ENCODE peak calls at places on chromosomes 6 and 20, in five cellular contexts. One of them, this sample, is unnamed.

GRCh38 chr6:35086636-35087360 is 54.3 kb downstream of the TCP11 start:
- DNase-seq in left ventricle myocardium inferior: no peak
- DNase-seq in body of pancreas: no peak
- DNase-seq in endothelial cell: no peak
- DNase-seq in kidney epithelial cell: no peak
- DNase-seq in this sample: no peak

GRCh38 chr6:80728830-80729229 is 622.4 kb downstream of the BCKDHB start:
- DNase-seq in left ventricle myocardium inferior: no peak
- DNase-seq in body of pancreas: no peak
- DNase-seq in endothelial cell: no peak
- DNase-seq in kidney epithelial cell: no peak
- DNase-seq in this sample: no peak

GRCh38 chr6:28980797-28981390 is 24.2 kb downstream of the ZNF311 start:
- DNase-seq in left ventricle myocardium inferior: peak
- DNase-seq in body of pancreas: peak
- DNase-seq in endothelial cell: peak
- DNase-seq in kidney epithelial cell: no peak
- DNase-seq in this sample: peak

GRCh38 chr20:380763-381580 is 412 bp downstream of the TRIB3 start:
- DNase-seq in left ventricle myocardium inferior: peak
- DNase-seq in body of pancreas: peak
- DNase-seq in endothelial cell: peak
- DNase-seq in kidney epithelial cell: no peak
- DNase-seq in this sample: peak

GRCh38 chr6:107820571-107821261 is 3.4 kb downstream of the SCML4 start:
- DNase-seq in left ventricle myocardium inferior: no peak
- DNase-seq in body of pancreas: no peak
- DNase-seq in endothelial cell: no peak
- DNase-seq in kidney epithelial cell: peak
- DNase-seq in this sample: no peak

GRCh38 chr6:13664703-13665352 is 46.8 kb downstream of the RANBP9 start:
- DNase-seq in left ventricle myocardium inferior: no peak
- DNase-seq in body of pancreas: no peak
- DNase-seq in endothelial cell: no peak
- DNase-seq in kidney epithelial cell: no peak
- DNase-seq in this sample: no peak

GRCh38 chr20:63177134-63177784 is 38.7 kb downstream of the YTHDF1 start:
- DNase-seq in left ventricle myocardium inferior: no peak
- DNase-seq in body of pancreas: no peak
- DNase-seq in endothelial cell: no peak
- DNase-seq in kidney epithelial cell: no peak
- DNase-seq in this sample: no peak

GRCh38 chr6:26520088-26520839 is 17.9 kb upstream of the HMGN4 start:
- DNase-seq in left ventricle myocardium inferior: no peak
- DNase-seq in body of pancreas: no peak
- DNase-seq in endothelial cell: no peak
- DNase-seq in kidney epithelial cell: no peak
- DNase-seq in this sample: peak

GRCh38 chr6:42099340-42100028 is 42.9 kb downstream of the C6orf132 start:
- DNase-seq in left ventricle myocardium inferior: no peak
- DNase-seq in body of pancreas: peak
- DNase-seq in endothelial cell: no peak
- DNase-seq in kidney epithelial cell: peak
- DNase-seq in this sample: no peak

GRCh38 chr20:50862546-50862945 is 67.7 kb downstream of the BCAS4 start:
- DNase-seq in left ventricle myocardium inferior: no peak
- DNase-seq in body of pancreas: no peak
- DNase-seq in endothelial cell: no peak
- DNase-seq in kidney epithelial cell: no peak
- DNase-seq in this sample: no peak

GRCh38 chr6:70663881-70664466 is 3.7 kb upstream of the SMAP1 start:
- DNase-seq in left ventricle myocardium inferior: no peak
- DNase-seq in body of pancreas: peak
- DNase-seq in endothelial cell: no peak
- DNase-seq in kidney epithelial cell: no peak
- DNase-seq in this sample: no peak

GRCh38 chr6:90187437-90188049 is 109.1 kb downstream of the BACH2 start:
- DNase-seq in left ventricle myocardium inferior: no peak
- DNase-seq in body of pancreas: no peak
- DNase-seq in endothelial cell: no peak
- DNase-seq in kidney epithelial cell: no peak
- DNase-seq in this sample: no peak

GRCh38 chr6:686528-686927 is 6.4 kb downstream of the EXOC2 start:
- DNase-seq in left ventricle myocardium inferior: no peak
- DNase-seq in body of pancreas: no peak
- DNase-seq in endothelial cell: no peak
- DNase-seq in kidney epithelial cell: no peak
- DNase-seq in this sample: no peak
- TF ChIP-seq CTCF in left ventricle myocardium inferior: peak
- TF ChIP-seq CTCF in body of pancreas: no peak
- TF ChIP-seq CTCF in endothelial cell: no peak
- TF ChIP-seq CTCF in kidney epithelial cell: peak
- TF ChIP-seq CTCF in this sample: no peak

GRCh38 chr6:36979343-36979742 is 6.7 kb downstream of the MTCH1 start:
- DNase-seq in left ventricle myocardium inferior: no peak
- DNase-seq in body of pancreas: peak
- DNase-seq in endothelial cell: no peak
- DNase-seq in kidney epithelial cell: no peak
- DNase-seq in this sample: no peak
- TF ChIP-seq CTCF in left ventricle myocardium inferior: peak
- TF ChIP-seq CTCF in body of pancreas: peak
- TF ChIP-seq CTCF in endothelial cell: no peak
- TF ChIP-seq CTCF in kidney epithelial cell: peak
- TF ChIP-seq CTCF in this sample: peak

GRCh38 chr6:3209114-3210023 is 18.1 kb downstream of the TUBB2B start:
- DNase-seq in left ventricle myocardium inferior: peak
- DNase-seq in body of pancreas: no peak
- DNase-seq in endothelial cell: no peak
- DNase-seq in kidney epithelial cell: peak
- DNase-seq in this sample: no peak
- TF ChIP-seq CTCF in left ventricle myocardium inferior: no peak
- TF ChIP-seq CTCF in body of pancreas: no peak
- TF ChIP-seq CTCF in endothelial cell: no peak
- TF ChIP-seq CTCF in kidney epithelial cell: no peak
- TF ChIP-seq CTCF in this sample: no peak

DNA sequence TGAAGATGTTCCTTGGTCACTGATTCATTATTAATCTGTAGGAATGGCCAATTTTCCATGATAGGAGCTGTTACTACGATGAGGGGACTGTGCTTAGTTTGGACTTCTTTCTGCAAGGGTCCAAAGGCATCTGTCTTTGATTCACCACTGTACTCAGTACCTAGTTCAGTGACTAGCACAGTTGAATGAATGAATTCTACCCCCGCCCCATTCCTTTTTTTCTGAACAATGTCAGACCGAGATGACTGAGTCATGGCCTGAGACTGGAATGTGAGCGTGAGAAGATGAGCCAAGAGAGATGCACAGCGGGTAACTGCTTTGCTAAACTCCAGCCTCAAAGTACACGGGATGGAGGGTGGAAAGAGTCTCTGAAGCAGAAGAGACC is 419 bp upstream of the SNHG17 start:
- DNase-seq in left ventricle myocardium inferior: no peak
- DNase-seq in body of pancreas: no peak
- DNase-seq in endothelial cell: no peak
- DNase-seq in kidney epithelial cell: no peak
- DNase-seq in this sample: no peak
- TF ChIP-seq CTCF in left ventricle myocardium inferior: no peak
- TF ChIP-seq CTCF in body of pancreas: no peak
- TF ChIP-seq CTCF in endothelial cell: peak
- TF ChIP-seq CTCF in kidney epithelial cell: no peak
- TF ChIP-seq CTCF in this sample: no peak

DNA sequence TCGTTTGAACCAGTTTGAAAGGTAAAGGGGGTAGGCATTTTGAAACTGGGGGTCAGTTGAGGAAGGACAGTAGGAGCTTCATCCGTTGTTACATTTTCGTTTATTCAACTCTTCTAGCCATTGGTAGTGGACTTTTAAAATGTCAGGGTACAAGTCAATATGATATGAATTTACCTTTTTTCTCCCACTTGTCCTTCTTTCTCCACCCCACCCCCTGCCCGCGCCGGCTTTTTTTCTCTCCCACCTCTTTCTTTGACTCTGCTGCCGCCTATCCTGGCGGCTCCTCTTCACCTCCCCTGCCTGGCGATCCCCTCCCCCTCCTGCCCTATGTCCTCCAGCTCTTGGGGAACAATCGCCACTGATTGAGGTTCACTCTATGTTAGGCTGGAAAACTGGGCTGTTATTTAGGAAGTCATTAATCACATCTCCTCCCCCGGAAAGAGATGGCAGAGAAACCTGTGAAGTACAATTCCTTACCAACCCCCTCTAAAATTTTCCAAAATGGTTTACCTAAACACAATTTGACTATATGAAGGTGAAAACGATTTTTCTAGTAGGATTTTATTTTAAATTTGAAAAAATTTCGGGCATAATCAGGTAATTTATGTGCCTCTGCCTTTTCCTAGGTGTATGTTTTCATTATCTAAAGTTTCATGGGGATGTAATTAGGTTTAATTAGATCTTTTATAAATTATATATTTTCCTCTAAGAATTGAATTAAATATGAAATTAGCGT is 812 bp upstream of the LIN28B start:
- DNase-seq in left ventricle myocardium inferior: no peak
- DNase-seq in body of pancreas: no peak
- DNase-seq in endothelial cell: peak
- DNase-seq in kidney epithelial cell: no peak
- DNase-seq in this sample: peak
- TF ChIP-seq CTCF in left ventricle myocardium inferior: no peak
- TF ChIP-seq CTCF in body of pancreas: no peak
- TF ChIP-seq CTCF in endothelial cell: no peak
- TF ChIP-seq CTCF in kidney epithelial cell: no peak
- TF ChIP-seq CTCF in this sample: peak

GRCh38 chr20:40442181-40442963 is 246.7 kb downstream of the MAFB start:
- DNase-seq in left ventricle myocardium inferior: no peak
- DNase-seq in body of pancreas: no peak
- DNase-seq in endothelial cell: no peak
- DNase-seq in kidney epithelial cell: no peak
- DNase-seq in this sample: no peak
- TF ChIP-seq CTCF in left ventricle myocardium inferior: no peak
- TF ChIP-seq CTCF in body of pancreas: no peak
- TF ChIP-seq CTCF in endothelial cell: peak
- TF ChIP-seq CTCF in kidney epithelial cell: peak
- TF ChIP-seq CTCF in this sample: peak

GRCh38 chr6:551405-551804 is 105.5 kb downstream of the HUS1B start:
- DNase-seq in left ventricle myocardium inferior: no peak
- DNase-seq in body of pancreas: no peak
- DNase-seq in endothelial cell: no peak
- DNase-seq in kidney epithelial cell: no peak
- DNase-seq in this sample: no peak
- TF ChIP-seq CTCF in left ventricle myocardium inferior: peak
- TF ChIP-seq CTCF in body of pancreas: no peak
- TF ChIP-seq CTCF in endothelial cell: no peak
- TF ChIP-seq CTCF in kidney epithelial cell: peak
- TF ChIP-seq CTCF in this sample: no peak

GRCh38 chr6:36752187-36752885 is 54.7 kb downstream of the RAB44 start:
- DNase-seq in left ventricle myocardium inferior: no peak
- DNase-seq in body of pancreas: no peak
- DNase-seq in endothelial cell: no peak
- DNase-seq in kidney epithelial cell: no peak
- DNase-seq in this sample: no peak
- TF ChIP-seq CTCF in left ventricle myocardium inferior: no peak
- TF ChIP-seq CTCF in body of pancreas: no peak
- TF ChIP-seq CTCF in endothelial cell: no peak
- TF ChIP-seq CTCF in kidney epithelial cell: no peak
- TF ChIP-seq CTCF in this sample: no peak